ENCODE peak calls at places on chromosomes 3 and 15, in ten cellular contexts. O is GM12892, V is suprapubic skin, S is transverse colon, J is ovary, U is tibial nerve, N is prostate gland, Q is spleen, X is A549, H is IMR-90. Z is an unnamed sample.

GRCh38 chr3:182740710-182741109 is 52.6 kb upstream of the ATP11B start:
- DNase-seq in O (no peak), V (no peak), S (peak), J (no peak), U (no peak), N (no peak), Q (no peak), X (peak), H (no peak), Z (peak)

GRCh38 chr3:105614288-105615030 is 247.8 kb downstream of the ALCAM start:
- DNase-seq in O (no peak), V (no peak), S (no peak), J (no peak), U (no peak), N (no peak), Q (no peak), X (no peak), H (peak), Z (no peak)

GRCh38 chr15:92636950-92637481 is 18.6 kb downstream of the FAM174B start:
- DNase-seq in O (no peak), V (peak), S (peak), J (no peak), U (no peak), N (peak), Q (peak), X (no peak), H (no peak), Z (no peak)

GRCh38 chr3:38139191-38139590 is 730 bp downstream of the MYD88 start:
- DNase-seq in O (no peak), V (peak), S (no peak), J (no peak), U (no peak), N (no peak), Q (no peak), X (no peak), H (no peak), Z (no peak)

GRCh38 chr3:49397470-49397869 is 14.3 kb downstream of the RHOA start:
- DNase-seq in O (no peak), V (no peak), S (no peak), J (no peak), U (no peak), N (no peak), Q (no peak), X (peak), H (no peak), Z (no peak)

GRCh38 chr3:49470714-49471420 is 800 bp downstream of the DAG1 start:
- DNase-seq in O (no peak), V (no peak), S (no peak), J (no peak), U (no peak), N (no peak), Q (no peak), X (no peak), H (no peak), Z (no peak)

GRCh38 chr3:80285370-80285769 is 517.6 kb upstream of the ROBO1 start:
- DNase-seq in O (no peak), V (no peak), S (no peak), J (no peak), U (no peak), N (no peak), Q (no peak), X (no peak), H (no peak), Z (no peak)

GRCh38 chr3:13750731-13751130 is 129.1 kb downstream of the WNT7A start:
- DNase-seq in O (no peak), V (no peak), S (no peak), J (no peak), U (no peak), N (no peak), Q (no peak), X (no peak), H (no peak), Z (no peak)

GRCh38 chr15:64813075-64813474 is 12.4 kb downstream of the PIF1 start:
- DNase-seq in O (no peak), V (no peak), S (no peak), J (peak), U (no peak), N (no peak), Q (no peak), X (peak), H (peak), Z (no peak)

GRCh38 chr15:41332788-41333527 is at the start of gene NUSAP1:
- DNase-seq in O (peak), V (peak), S (no peak), J (no peak), U (no peak), N (no peak), Q (peak), X (no peak), H (no peak), Z (no peak)

GRCh38 chr3:141235661-141236171 is 4.1 kb downstream of the PXYLP1 start:
- DNase-seq in O (no peak), V (no peak), S (peak), J (no peak), U (no peak), N (no peak), Q (no peak), X (no peak), H (no peak), Z (no peak)

GRCh38 chr15:47514251-47514652 is 203.1 kb upstream of the SEMA6D start:
- DNase-seq in O (no peak), V (no peak), S (no peak), J (no peak), U (no peak), N (no peak), Q (no peak), X (no peak), H (peak), Z (no peak)

GRCh38 chr15:45677797-45678196 is 43.0 kb downstream of the SQOR start:
- DNase-seq in O (no peak), V (no peak), S (no peak), J (no peak), U (no peak), N (no peak), Q (no peak), X (no peak), H (no peak), Z (no peak)

GRCh38 chr3:153284282-153284938 is 122.4 kb downstream of the RAP2B start:
- DNase-seq in O (no peak), V (no peak), S (peak), J (peak), U (peak), N (peak), Q (no peak), X (peak), H (peak), Z (peak)

GRCh38 chr15:99454941-99455795 is 110.6 kb upstream of the MEF2A start:
- DNase-seq in O (no peak), V (no peak), S (peak), J (peak), U (peak), N (peak), Q (no peak), X (peak), H (peak), Z (peak)

GRCh38 chr15:47587938-47588817 is 129.1 kb upstream of the SEMA6D start:
- DNase-seq in O (no peak), V (no peak), S (no peak), J (no peak), U (no peak), N (no peak), Q (no peak), X (no peak), H (no peak), Z (no peak)

GRCh38 chr3:197554196-197554561 is 1.6 kb downstream of the BDH1 start:
- DNase-seq in O (no peak), V (no peak), S (no peak), J (no peak), U (no peak), N (no peak), Q (no peak), X (no peak), H (no peak), Z (peak)

GRCh38 chr15:87733005-87733404 is 523.5 kb downstream of the NTRK3 start:
- DNase-seq in O (no peak), V (no peak), S (no peak), J (no peak), U (no peak), N (no peak), Q (no peak), X (no peak), H (peak), Z (peak)

GRCh38 chr15:70045045-70045444 is 52.7 kb downstream of the TLE3 start:
- DNase-seq in O (no peak), V (no peak), S (no peak), J (peak), U (no peak), N (no peak), Q (no peak), X (no peak), H (peak), Z (no peak)

GRCh38 chr3:105812194-105812586 is 56.6 kb downstream of the CBLB start:
- DNase-seq in O (no peak), V (no peak), S (no peak), J (no peak), U (no peak), N (no peak), Q (no peak), X (peak), H (peak), Z (no peak)

GRCh38 chr3:125042725-125043406 is 12.9 kb downstream of the HEG1 start:
- DNase-seq in O (no peak), V (no peak), S (no peak), J (peak), U (no peak), N (no peak), Q (no peak), X (no peak), H (peak), Z (no peak)

GRCh38 chr3:79864077-79864476 is 96.3 kb upstream of the ROBO1 start:
- DNase-seq in O (no peak), V (no peak), S (no peak), J (no peak), U (no peak), N (no peak), Q (no peak), X (no peak), H (no peak), Z (no peak)

GRCh38 chr3:181629029-181629428 is 82.7 kb upstream of the SOX2 start:
- DNase-seq in O (no peak), V (no peak), S (no peak), J (no peak), U (no peak), N (no peak), Q (no peak), X (no peak), H (peak), Z (peak)

GRCh38 chr15:50176869-50177268 is 5.1 kb upstream of the SLC27A2 start:
- DNase-seq in O (no peak), V (no peak), S (no peak), J (no peak), U (no peak), N (no peak), Q (no peak), X (no peak), H (peak), Z (no peak)

GRCh38 chr15:49060710-49061483 is 14.7 kb upstream of the SECISBP2L start:
- DNase-seq in O (no peak), V (no peak), S (no peak), J (no peak), U (no peak), N (no peak), Q (no peak), X (no peak), H (peak), Z (no peak)

GRCh38 chr3:150216041-150216811 is 191.9 kb upstream of the TSC22D2 start:
- DNase-seq in O (no peak), V (no peak), S (no peak), J (peak), U (no peak), N (peak), Q (no peak), X (no peak), H (peak), Z (peak)

GRCh38 chr3:33089515-33089914 is 7.4 kb downstream of the GLB1 start:
- DNase-seq in O (no peak), V (no peak), S (no peak), J (no peak), U (no peak), N (no peak), Q (no peak), X (no peak), H (no peak), Z (no peak)

GRCh38 chr3:61531528-61531927 is 29.8 kb upstream of the PTPRG start:
- DNase-seq in O (no peak), V (no peak), S (no peak), J (no peak), U (no peak), N (no peak), Q (no peak), X (no peak), H (no peak), Z (no peak)

GRCh38 chr3:14949126-14949525 is 1.7 kb downstream of the NR2C2 start:
- DNase-seq in O (no peak), V (no peak), S (no peak), J (no peak), U (no peak), N (no peak), Q (no peak), X (no peak), H (no peak), Z (no peak)

DNA sequence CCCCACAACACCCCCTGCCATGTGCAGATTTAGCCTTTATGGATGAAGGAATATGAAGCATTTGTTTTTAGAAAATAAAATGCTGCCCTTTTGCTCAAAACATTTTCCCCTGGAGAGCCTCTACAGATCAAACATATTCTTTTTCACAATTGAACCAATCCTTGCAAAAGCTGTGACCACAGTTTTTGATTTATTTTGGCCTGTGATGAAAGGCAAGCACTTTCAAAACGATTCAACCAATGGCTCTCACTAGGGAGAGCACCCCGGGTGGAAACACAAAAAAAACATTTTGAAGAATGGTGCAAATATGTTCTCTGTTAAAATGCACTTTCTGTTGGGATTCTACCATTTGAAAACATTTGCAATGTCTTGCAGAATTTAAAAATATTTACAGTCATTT is 476.0 kb upstream of the ONECUT1 start:
- DNase-seq in O (no peak), V (no peak), S (no peak), J (no peak), U (no peak), N (no peak), Q (no peak), X (no peak), H (no peak), Z (no peak)
- TF ChIP-seq POLR2A in O (no peak), V (no peak), S (no peak), J (no peak), U (no peak), N (no peak), Q (no peak), X (no peak), H (no peak), Z (no peak)

DNA sequence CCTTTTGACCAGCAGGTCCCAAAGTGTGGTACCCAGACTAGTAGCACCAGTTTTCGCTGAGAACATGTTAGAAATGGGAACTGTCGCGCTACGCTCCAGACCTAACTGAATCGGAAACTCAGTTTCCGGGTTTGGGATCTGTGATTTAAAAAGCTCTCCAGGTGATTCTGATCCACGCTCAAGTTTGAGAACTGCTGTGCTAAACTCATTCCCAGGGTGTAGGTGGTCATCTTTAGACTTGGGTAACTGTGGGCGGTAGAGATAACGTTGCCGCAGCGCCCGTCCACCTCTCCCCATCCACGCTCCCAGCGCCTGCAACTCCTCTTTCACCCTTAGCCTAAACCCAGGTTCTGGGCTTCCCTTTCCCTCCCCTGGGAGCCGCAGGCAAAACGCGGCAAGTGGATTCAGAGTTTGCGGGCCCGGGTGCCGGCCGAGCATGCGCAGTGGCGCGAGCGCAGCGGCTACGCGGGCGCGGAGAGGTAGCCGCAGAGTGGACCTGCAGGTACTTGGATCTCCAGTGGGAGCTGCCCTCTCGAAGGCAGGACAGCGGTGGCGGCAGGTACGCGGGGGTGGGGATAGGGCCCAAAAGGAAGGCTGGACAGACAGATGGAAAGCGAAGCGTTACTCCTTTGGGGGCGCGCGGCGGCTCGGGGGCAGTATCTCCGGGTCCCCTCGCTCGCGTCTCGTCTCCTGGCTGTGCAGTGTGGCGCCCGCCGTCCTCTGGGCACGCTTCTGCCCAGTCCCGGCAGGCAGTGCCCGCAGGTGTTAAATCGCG is at the start of gene PLS1:
- DNase-seq in O (peak), V (peak), S (peak), J (peak), U (peak), N (peak), Q (peak), X (peak), H (peak), Z (peak)
- TF ChIP-seq POLR2A in O (peak), V (no peak), S (peak), J (no peak), U (no peak), N (peak), Q (no peak), X (peak), H (peak), Z (peak)

GRCh38 chr3:171810278-171811058 is at the start of gene PLD1:
- DNase-seq in O (peak), V (peak), S (peak), J (peak), U (peak), N (peak), Q (peak), X (peak), H (peak), Z (peak)
- TF ChIP-seq POLR2A in O (no peak), V (peak), S (peak), J (peak), U (no peak), N (peak), Q (no peak), X (peak), H (peak), Z (no peak)

GRCh38 chr3:184186184-184186901 is at the start of gene ABCF3:
- DNase-seq in O (no peak), V (no peak), S (peak), J (no peak), U (no peak), N (no peak), Q (no peak), X (no peak), H (peak), Z (peak)
- TF ChIP-seq POLR2A in O (peak), V (peak), S (peak), J (peak), U (peak), N (no peak), Q (no peak), X (peak), H (peak), Z (peak)

GRCh38 chr3:147816770-147817169 is 407.6 kb downstream of the ZIC1 start:
- DNase-seq in O (no peak), V (no peak), S (peak), J (peak), U (peak), N (peak), Q (no peak), X (peak), H (no peak), Z (no peak)

GRCh38 chr3:147813256-147813655 is 404.1 kb downstream of the ZIC1 start:
- DNase-seq in O (no peak), V (no peak), S (no peak), J (no peak), U (no peak), N (no peak), Q (no peak), X (no peak), H (no peak), Z (no peak)

GRCh38 chr3:147807773-147808172 is 398.6 kb downstream of the ZIC1 start:
- DNase-seq in O (no peak), V (no peak), S (no peak), J (no peak), U (no peak), N (no peak), Q (no peak), X (no peak), H (no peak), Z (no peak)

GRCh38 chr3:147809206-147809605 is 400.0 kb downstream of the ZIC1 start:
- DNase-seq in O (no peak), V (no peak), S (no peak), J (no peak), U (no peak), N (no peak), Q (no peak), X (no peak), H (no peak), Z (no peak)

GRCh38 chr3:147812186-147812911 is 403.2 kb downstream of the ZIC1 start:
- DNase-seq in O (no peak), V (no peak), S (no peak), J (no peak), U (no peak), N (no peak), Q (no peak), X (no peak), H (no peak), Z (no peak)
- TF ChIP-seq POLR2A in O (no peak), V (no peak), S (no peak), J (no peak), U (no peak), N (no peak), Q (no peak), X (no peak), H (no peak), Z (no peak)

DNA sequence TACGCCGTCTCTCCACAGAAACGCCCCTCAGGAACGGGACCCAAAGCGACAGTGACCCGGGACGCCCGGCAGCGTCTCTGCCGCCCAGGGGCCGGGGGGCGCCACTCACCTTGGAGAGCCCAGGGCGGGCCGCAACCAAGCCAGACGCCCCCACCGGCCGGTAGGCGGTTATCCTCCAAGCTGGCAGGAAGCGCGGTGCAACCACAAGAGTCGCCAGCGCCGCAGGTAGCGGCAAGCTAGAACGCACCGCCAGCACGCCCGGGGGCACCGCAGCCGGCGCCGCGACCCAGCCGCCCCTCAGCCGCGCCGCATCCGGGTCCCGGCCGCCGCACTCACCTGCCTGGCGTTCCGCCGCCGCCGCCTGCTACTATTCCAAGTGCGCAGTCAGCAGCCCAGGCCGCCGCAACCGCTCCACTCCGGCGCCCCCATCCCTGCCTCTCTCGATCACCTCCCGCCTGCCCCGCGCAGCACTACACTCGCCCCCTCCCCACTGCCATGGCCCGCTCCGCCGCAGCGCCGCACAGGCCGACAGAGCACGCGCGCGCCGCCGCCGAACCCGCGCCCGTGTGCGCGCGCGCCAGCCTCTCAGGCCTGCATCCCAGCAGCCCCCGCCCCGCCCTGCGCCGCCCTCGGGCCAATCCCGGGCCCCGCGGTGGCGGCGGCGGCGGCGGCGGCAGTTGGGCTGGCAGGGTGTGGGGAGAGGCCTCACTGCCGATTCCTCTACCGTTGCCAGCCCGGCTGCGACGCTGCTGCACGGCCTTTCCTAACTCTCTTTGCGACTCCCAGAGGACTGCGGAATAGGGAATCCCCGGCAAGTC is at the start of gene PIK3CB:
- DNase-seq in O (peak), V (peak), S (peak), J (peak), U (peak), N (peak), Q (peak), X (peak), H (peak), Z (peak)
- TF ChIP-seq POLR2A in O (peak), V (peak), S (peak), J (no peak), U (peak), N (peak), Q (peak), X (peak), H (peak), Z (peak)

Z was measured in H54.